ENCODE peak calls at places on chromosomes 1 and 21, in seven cellular contexts. M is GM20000, Q is hepatocyte, K is GM12865, B is sigmoid colon, T is nephron progenitor cell, Z is cardiac fibroblast. C is an unnamed sample.
A peak's percentile ranks its signal among the peaks of the same experiment; 100 is the strongest.

GRCh38 chr1:207838156-207839082 is 72.5 kb downstream of the CD34 start:
- DNase-seq in M (no peak), Q (peak; percentile 61), K (no peak), B (peak; percentile 89), T (no peak), Z (peak; percentile 41), C (no peak)

GRCh38 chr1:208988811-208989222 is 594.7 kb upstream of the CAMK1G start:
- DNase-seq in M (peak; percentile 73), Q (peak; percentile 43), K (peak; percentile 77), B (no peak), T (no peak), Z (peak; percentile 77), C (no peak)

GRCh38 chr1:31434979-31435378 is 22.0 kb downstream of the SERINC2 start:
- DNase-seq in M (no peak), Q (no peak), K (no peak), B (peak; percentile 54), T (no peak), Z (no peak), C (no peak)

GRCh38 chr1:48021792-48022191 is 24.6 kb upstream of the TRABD2B start:
- DNase-seq in M (no peak), Q (no peak), K (no peak), B (no peak), T (no peak), Z (no peak), C (no peak)

GRCh38 chr1:203422656-203423055 is 53.0 kb upstream of the PRELP start:
- DNase-seq in M (no peak), Q (no peak), K (no peak), B (no peak), T (no peak), Z (no peak), C (no peak)

GRCh38 chr1:192225266-192225665 is 67.0 kb downstream of the RGS18 start:
- DNase-seq in M (no peak), Q (no peak), K (no peak), B (no peak), T (no peak), Z (no peak), C (no peak)

GRCh38 chr1:6269997-6270401 is 9.1 kb upstream of the GPR153 start:
- DNase-seq in M (no peak), Q (peak; percentile 52), K (no peak), B (no peak), T (peak; percentile 51), Z (no peak), C (peak; percentile 67)

GRCh38 chr1:15703562-15703961 is 19.4 kb downstream of the PLEKHM2 start:
- DNase-seq in M (no peak), Q (peak; percentile 86), K (no peak), B (peak; percentile 94), T (no peak), Z (peak; percentile 96), C (no peak)

GRCh38 chr1:201253906-201254624 is 29.2 kb upstream of the PKP1 start:
- DNase-seq in M (no peak), Q (no peak), K (no peak), B (no peak), T (no peak), Z (no peak), C (no peak)

GRCh38 chr1:63261736-63262142 is 60.6 kb upstream of the FOXD3 start:
- DNase-seq in M (no peak), Q (no peak), K (no peak), B (no peak), T (no peak), Z (peak; percentile 20), C (no peak)

GRCh38 chr1:85459274-85459673 is 5.7 kb downstream of the DDAH1 start:
- DNase-seq in M (no peak), Q (no peak), K (no peak), B (no peak), T (no peak), Z (no peak), C (no peak)

GRCh38 chr1:150512846-150513245 is 2.7 kb upstream of the FALEC start:
- DNase-seq in M (no peak), Q (no peak), K (no peak), B (no peak), T (no peak), Z (no peak), C (no peak)

GRCh38 chr1:56920551-56920950 is 45.3 kb downstream of the C8B start:
- DNase-seq in M (no peak), Q (no peak), K (no peak), B (no peak), T (no peak), Z (peak; percentile 65), C (no peak)

GRCh38 chr1:149849246-149849946 is 50.0 kb upstream of the BOLA1 start:
- DNase-seq in M (no peak), Q (no peak), K (peak; percentile 8), B (no peak), T (no peak), Z (no peak), C (no peak)

GRCh38 chr1:33137800-33138199 is 44.0 kb downstream of the TRIM62 start:
- DNase-seq in M (no peak), Q (peak; percentile 58), K (peak; percentile 55), B (no peak), T (peak; percentile 79), Z (peak; percentile 63), C (peak; percentile 82)

GRCh38 chr1:48066951-48067350 is 69.8 kb upstream of the TRABD2B start:
- DNase-seq in M (no peak), Q (no peak), K (no peak), B (no peak), T (peak; percentile 36), Z (no peak), C (no peak)

GRCh38 chr1:168601051-168601450 is 24.6 kb downstream of the XCL1 start:
- DNase-seq in M (no peak), Q (no peak), K (no peak), B (no peak), T (no peak), Z (no peak), C (no peak)

GRCh38 chr1:168599636-168600035 is 23.2 kb downstream of the XCL1 start:
- DNase-seq in M (no peak), Q (peak; percentile 52), K (no peak), B (no peak), T (no peak), Z (no peak), C (no peak)

GRCh38 chr1:168606096-168606495 is 29.7 kb downstream of the XCL1 start:
- DNase-seq in M (no peak), Q (no peak), K (no peak), B (no peak), T (no peak), Z (no peak), C (no peak)

GRCh38 chr1:168605443-168605842 is 29.0 kb downstream of the XCL1 start:
- DNase-seq in M (no peak), Q (no peak), K (no peak), B (no peak), T (no peak), Z (no peak), C (no peak)

DNA sequence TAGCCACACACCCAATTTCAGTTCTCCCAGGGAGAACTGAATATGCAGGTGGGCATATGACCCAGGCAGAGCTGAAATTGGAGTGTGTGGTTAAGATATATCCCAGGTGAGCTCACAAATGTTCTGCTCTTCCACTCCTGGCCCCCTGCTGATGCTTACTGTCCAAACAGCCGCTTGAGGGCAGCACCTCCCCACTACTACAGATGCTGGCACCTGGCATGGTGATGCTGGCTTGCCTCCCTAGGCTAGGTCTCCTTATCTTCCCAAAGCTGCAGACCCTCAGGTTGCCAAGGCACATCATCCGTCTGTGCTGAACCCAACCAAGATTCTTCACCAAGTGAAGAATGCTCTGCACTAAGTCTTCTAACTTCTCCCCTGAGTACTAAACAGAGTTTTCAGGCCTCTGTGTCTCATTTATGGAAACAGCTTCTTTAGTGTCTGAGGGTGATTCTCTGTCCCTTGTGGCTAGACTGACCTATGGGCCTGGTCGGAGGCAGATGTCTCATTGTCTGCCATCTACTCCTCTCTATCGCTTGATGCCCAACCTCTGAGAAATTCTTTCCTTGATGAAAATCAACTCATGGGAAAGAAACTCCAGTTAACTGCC is 27.2 kb downstream of the XCL1 start:
- DNase-seq in M (peak; percentile 56), Q (peak; percentile 88), K (peak; percentile 73), B (peak; percentile 88), T (peak; percentile 80), Z (peak; percentile 73), C (peak; percentile 85)
- TF ChIP-seq CTCF in M (peak; percentile 69), Q (peak; percentile 87), K (peak; percentile 80), B (peak; percentile 75), T (peak; percentile 79), Z (peak; percentile 80), C (peak; percentile 74)

DNA sequence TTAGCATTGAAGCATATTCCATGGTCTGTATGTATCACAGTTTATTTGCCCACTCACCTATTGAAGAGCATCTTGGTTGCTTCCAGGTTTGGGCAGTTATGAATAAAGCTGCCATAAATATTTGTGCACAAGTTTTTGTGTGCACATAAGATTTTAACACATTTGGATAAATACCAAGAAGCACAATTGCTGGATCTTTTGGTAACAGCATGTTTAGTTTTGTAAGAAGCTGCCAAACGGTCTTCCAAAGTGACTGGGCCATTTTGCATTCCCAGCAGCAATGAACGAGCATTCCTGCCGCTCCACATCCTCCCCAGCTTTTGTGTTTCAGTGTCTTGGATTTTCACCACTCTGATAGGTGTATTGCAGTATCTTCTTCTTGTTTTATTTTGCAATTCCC is 62.7 kb downstream of the PDE9A start:
- DNase-seq in M (no peak), Q (no peak), K (no peak), B (no peak), T (no peak), Z (no peak), C (no peak)
- TF ChIP-seq CTCF in M (no peak), Q (no peak), K (no peak), B (no peak), T (no peak), Z (no peak), C (no peak)

GRCh38 chr1:153614906-153615305 is 1.2 kb downstream of the S100A14 start:
- DNase-seq in M (no peak), Q (no peak), K (no peak), B (no peak), T (no peak), Z (no peak), C (no peak)
- TF ChIP-seq CTCF in M (no peak), Q (no peak), K (no peak), B (no peak), T (no peak), Z (no peak), C (no peak)

DNA sequence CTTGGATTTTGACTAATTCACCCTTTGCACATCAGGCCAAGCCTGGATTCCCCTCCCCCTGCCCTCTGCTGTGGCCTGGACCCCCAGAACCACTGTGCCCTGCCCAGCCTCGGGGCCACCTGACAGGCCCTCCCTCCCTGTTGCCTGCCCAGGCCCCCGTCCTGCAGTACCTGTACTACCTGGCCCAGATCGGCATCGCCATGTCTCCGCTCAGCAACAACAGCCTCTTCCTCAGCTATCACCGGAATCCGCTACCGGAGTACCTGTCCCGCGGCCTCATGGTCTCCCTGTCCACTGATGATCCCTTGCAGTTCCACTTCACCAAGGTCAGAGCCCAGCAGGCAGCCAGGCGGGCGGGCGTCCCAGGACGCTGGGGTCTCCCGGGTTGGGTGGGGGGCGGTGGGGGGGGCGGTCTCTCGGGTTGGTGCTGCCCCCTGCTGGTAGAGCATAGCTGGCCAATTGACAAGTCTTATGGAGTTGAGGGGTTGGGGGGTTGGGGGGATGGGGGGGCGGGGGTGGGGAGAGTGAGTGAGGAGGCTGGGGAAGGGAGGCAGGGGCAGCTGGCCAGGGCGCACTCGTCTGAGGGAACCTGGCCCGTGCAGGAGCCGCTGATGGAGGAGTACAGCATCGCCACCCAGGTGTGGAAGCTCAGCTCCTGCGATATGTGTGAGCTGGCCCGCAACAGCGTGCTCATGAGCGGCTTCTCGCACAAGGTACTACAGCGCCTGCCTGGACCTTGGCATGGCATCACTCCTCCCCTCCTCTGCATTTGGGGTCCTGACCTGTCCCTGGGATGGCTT is 10.6 kb downstream of the AMPD2 start:
- DNase-seq in M (peak; percentile 61), Q (no peak), K (no peak), B (no peak), T (peak; percentile 58), Z (no peak), C (no peak)
- TF ChIP-seq CTCF in M (peak; percentile 15), Q (peak; percentile 55), K (peak; percentile 9), B (no peak), T (no peak), Z (peak; percentile 8), C (peak; percentile 45)